ENCODE peak calls at places on chromosomes 1 and 21, in nine cellular contexts. Q, F, G, J, S, P, U, W and X are unnamed samples.

GRCh38 chr1:17565551-17565971 is 26.1 kb downstream of the ARHGEF10L start:
- DNase-seq in S (no peak), G (no peak), F (no peak), W (no peak), Q (no peak), J (no peak), U (no peak), P (no peak), X (no peak)

GRCh38 chr1:42756956-42757891 is 9.6 kb downstream of the P3H1 start:
- DNase-seq in S (no peak), F (no peak), G (peak), J (peak), P (peak), U (peak), Q (peak), W (no peak), X (peak)

GRCh38 chr1:156524985-156525590 is 24.5 kb upstream of the MEF2D start:
- DNase-seq in J (no peak), U (no peak), W (no peak), G (no peak), Q (no peak), P (peak), F (no peak), S (no peak), X (no peak)

GRCh38 chr1:219808790-219809189 is 119.6 kb downstream of the SLC30A10 start:
- DNase-seq in F (no peak), Q (no peak), J (no peak), W (no peak), U (no peak), P (no peak), G (no peak), S (no peak), X (no peak)

GRCh38 chr1:46522184-46522968 is 29.1 kb downstream of the KNCN start:
- DNase-seq in U (peak), F (peak), G (no peak), P (no peak), S (peak), W (no peak), Q (no peak), J (no peak), X (peak)

GRCh38 chr21:34132202-34132601 is 58.8 kb downstream of the MRPS6 start:
- DNase-seq in G (no peak), Q (no peak), U (no peak), S (peak), W (no peak), P (no peak), J (no peak), F (no peak), X (no peak)

GRCh38 chr1:4965346-4965726 is 310.9 kb downstream of the AJAP1 start:
- DNase-seq in F (no peak), Q (no peak), W (no peak), S (no peak), G (no peak), P (no peak), J (no peak), U (no peak), X (no peak)

GRCh38 chr1:55212349-55213028 is 2.7 kb downstream of the USP24 start:
- DNase-seq in J (no peak), W (no peak), S (no peak), G (no peak), Q (no peak), F (no peak), P (peak), U (no peak), X (no peak)

GRCh38 chr1:88701275-88701674 is 17.2 kb downstream of the PKN2 start:
- DNase-seq in F (no peak), U (no peak), J (no peak), Q (no peak), P (peak), S (no peak), W (no peak), G (no peak), X (no peak)

GRCh38 chr21:44785620-44786344 is 15.8 kb downstream of the UBE2G2 start:
- DNase-seq in J (no peak), G (no peak), P (no peak), W (no peak), Q (no peak), U (no peak), S (no peak), F (no peak), X (no peak)

GRCh38 chr1:203590559-203590958 is 36.1 kb upstream of the ATP2B4 start:
- DNase-seq in F (peak), U (no peak), W (no peak), S (no peak), G (no peak), Q (no peak), P (no peak), J (no peak), X (no peak)

GRCh38 chr1:218640213-218640612 is 295.1 kb downstream of the TGFB2 start:
- DNase-seq in F (no peak), W (no peak), P (no peak), Q (no peak), S (no peak), G (no peak), J (no peak), U (no peak), X (no peak)

GRCh38 chr1:76054357-76054756 is 20.2 kb upstream of the ST6GALNAC3 start:
- DNase-seq in P (no peak), G (no peak), S (no peak), F (no peak), J (no peak), U (no peak), Q (no peak), W (no peak), X (no peak)

GRCh38 chr1:31007462-31007991 is 58.0 kb downstream of the PUM1 start:
- DNase-seq in W (no peak), S (no peak), Q (no peak), J (no peak), P (no peak), F (peak), G (peak), U (no peak), X (no peak)

GRCh38 chr21:39175154-39175553 is 8.1 kb downstream of the PSMG1 start:
- DNase-seq in G (no peak), W (no peak), J (peak), P (peak), S (no peak), F (no peak), Q (no peak), U (no peak), X (no peak)

GRCh38 chr1:243482237-243483022 is 226.6 kb downstream of the SDCCAG8 start:
- DNase-seq in Q (no peak), U (no peak), F (no peak), W (no peak), G (no peak), J (no peak), P (no peak), S (no peak), X (no peak)

GRCh38 chr1:170537798-170538503 is 6.0 kb downstream of the GORAB start:
- DNase-seq in Q (peak), J (no peak), S (no peak), W (no peak), P (no peak), F (no peak), G (no peak), U (no peak), X (no peak)

GRCh38 chr1:101295212-101295611 is 58.4 kb downstream of the S1PR1 start:
- DNase-seq in G (no peak), U (no peak), S (no peak), P (no peak), J (no peak), F (no peak), W (no peak), Q (no peak), X (no peak)

GRCh38 chr1:115973154-115973553 is 3.2 kb upstream of the SLC22A15 start:
- DNase-seq in W (no peak), G (no peak), F (no peak), S (no peak), U (no peak), P (no peak), Q (no peak), J (no peak), X (no peak)

GRCh38 chr21:42079939-42080787 is 9.0 kb downstream of the UMODL1 start:
- DNase-seq in W (no peak), G (no peak), F (peak), Q (no peak), S (no peak), U (no peak), J (no peak), P (no peak), X (no peak)

GRCh38 chr1:146036241-146036989 is 14.9 kb upstream of the HJV start:
- DNase-seq in U (no peak), Q (peak), F (no peak), G (no peak), P (peak), S (no peak), J (no peak), W (no peak), X (no peak)

GRCh38 chr1:36910886-36911540 is 123.3 kb downstream of the GRIK3 start:
- DNase-seq in F (no peak), Q (no peak), G (no peak), W (no peak), J (no peak), U (no peak), P (no peak), S (no peak), X (no peak)

GRCh38 chr1:36905941-36906340 is 128.4 kb downstream of the GRIK3 start:
- DNase-seq in G (no peak), W (no peak), S (no peak), F (no peak), U (no peak), J (no peak), P (no peak), Q (no peak), X (no peak)

GRCh38 chr1:36910281-36910725 is 124.0 kb downstream of the GRIK3 start:
- DNase-seq in W (no peak), G (no peak), S (no peak), P (peak), Q (no peak), J (no peak), U (no peak), F (no peak), X (no peak)

GRCh38 chr1:36906555-36906954 is 127.8 kb downstream of the GRIK3 start:
- DNase-seq in U (no peak), P (no peak), F (no peak), J (no peak), G (no peak), W (no peak), Q (no peak), S (no peak), X (no peak)

DNA sequence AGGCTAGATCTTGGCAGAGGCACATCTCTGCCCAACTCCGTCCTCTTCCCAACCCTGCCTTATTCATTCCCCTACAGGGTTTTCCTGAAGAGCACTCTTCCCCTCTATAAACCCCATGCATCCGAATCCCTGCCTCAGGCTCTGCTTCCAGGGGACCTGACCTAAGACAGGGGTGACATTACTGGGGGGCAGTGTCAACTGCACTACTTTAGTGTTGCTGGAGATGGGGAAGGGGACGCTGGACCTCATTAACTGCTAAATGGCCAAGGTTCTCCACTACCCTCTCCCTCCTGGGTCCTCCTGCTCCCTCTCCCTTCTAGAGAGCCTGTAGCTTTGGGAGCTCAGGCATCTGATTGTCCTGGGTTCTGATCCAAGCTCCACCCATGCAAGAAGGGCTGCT is 126.2 kb downstream of the GRIK3 start:
- DNase-seq in G (no peak), Q (no peak), F (no peak), S (no peak), U (no peak), J (no peak), W (no peak), P (no peak), X (no peak)
- H3K27ac ChIP-seq in G (no peak), Q (no peak), F (no peak), S (no peak), U (no peak), J (no peak), W (no peak), P (no peak), X (no peak)

DNA sequence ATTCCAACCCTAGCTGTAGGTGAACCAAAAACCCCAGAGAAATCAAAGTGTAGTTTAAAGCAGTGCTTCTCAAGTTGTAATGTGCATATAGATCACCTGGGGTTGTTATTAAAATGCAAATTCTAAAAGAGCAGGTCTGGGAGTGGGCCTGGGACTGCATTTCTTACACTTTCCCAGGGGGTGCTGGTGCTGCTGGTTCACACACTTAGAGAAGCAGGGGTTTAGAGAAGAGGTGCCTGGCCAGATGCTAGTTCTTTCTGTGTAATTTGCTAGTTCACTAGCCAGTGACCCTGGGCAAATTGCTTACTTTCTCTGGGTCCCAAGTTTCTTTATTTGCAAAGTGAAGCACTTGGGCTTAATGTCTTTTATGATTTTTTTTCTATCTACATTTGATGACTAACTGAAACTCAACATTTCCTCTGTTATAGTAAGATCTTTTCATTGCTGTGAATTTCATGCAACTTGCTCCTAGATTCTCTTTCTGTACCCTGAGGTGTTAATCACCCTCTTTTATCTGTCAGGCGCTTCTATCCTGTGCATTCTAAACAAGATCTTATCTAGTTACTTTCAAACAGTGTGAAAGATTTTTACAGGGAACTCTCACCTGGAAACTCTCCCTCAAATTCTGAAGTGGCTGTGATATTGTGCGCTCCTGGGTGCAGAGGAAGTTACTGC is 141.9 kb upstream of the UBE2U start:
- DNase-seq in Q (no peak), P (no peak), G (no peak), W (no peak), U (no peak), S (no peak), F (no peak), J (no peak), X (no peak)
- H3K27ac ChIP-seq in Q (no peak), P (no peak), G (no peak), W (no peak), U (no peak), S (no peak), F (no peak), J (no peak), X (no peak)

DNA sequence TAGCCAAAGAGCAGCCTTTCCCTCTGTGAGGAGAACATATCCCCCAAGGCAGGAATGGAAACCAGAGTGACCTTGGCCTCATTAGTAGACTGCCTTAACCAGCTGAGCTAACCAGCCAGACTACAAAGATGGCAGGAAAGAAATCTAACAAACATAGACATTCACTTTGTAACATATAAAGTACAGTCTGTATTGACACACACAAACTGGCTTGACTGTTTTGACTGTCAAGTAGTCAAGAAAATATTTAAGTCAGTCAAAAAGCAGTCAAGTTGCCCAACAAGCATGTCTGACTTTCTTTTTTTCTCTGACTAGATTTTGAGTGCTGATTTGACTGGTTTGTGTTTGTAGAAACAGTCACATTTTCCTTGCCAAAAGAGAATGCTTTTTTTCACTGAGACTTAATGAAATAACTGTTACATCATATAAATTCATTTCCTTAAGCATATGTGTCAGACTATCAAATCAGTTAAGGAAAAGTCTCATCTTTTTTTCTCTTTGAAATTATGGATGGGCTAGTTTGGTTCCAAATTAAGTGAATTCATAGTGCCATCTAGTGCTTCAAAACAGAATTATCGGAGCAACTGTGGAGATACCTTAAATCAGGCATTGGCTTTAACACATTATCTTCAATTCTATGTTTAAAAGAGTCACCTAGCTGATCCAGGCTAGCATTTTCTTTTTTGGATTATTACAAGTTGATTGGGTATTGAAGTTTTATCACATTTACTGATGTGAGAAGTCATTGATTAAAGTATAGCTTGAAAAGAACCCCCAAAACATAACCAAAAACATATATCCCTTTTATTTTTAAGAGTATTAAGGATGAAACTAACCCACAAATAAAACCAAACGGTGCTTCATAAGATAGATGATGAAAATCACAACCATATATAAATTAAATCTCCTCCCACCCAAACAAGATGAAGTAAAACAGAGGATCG is 75.0 kb downstream of the ATP6V1G3 start:
- DNase-seq in P (peak), U (no peak), S (no peak), Q (peak), F (no peak), G (peak), J (peak), W (no peak), X (no peak)
- H3K27ac ChIP-seq in P (no peak), U (no peak), S (no peak), Q (no peak), F (no peak), G (no peak), J (no peak), W (no peak), X (no peak)

DNA sequence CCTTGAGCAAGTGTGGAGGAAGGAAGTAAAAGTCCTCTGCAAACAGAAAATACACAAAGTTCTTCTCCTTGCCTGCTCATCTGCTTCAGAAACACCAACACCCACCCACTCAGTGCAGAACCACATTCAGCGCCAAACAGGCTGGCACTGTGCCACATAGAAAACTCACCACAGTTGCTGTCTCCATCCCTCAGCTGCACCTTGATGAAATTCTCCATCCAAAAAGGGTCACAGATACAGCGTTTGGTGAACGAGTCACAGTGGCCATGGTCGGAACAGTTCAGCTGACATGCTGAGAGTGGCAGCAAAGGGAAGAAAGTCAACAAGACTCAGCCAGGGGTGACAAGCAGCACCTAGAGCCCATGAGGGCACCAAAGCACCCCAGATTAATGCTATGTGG is 114.5 kb downstream of the KIAA0319L start:
- DNase-seq in Q (no peak), S (no peak), P (no peak), J (no peak), U (no peak), W (no peak), G (no peak), F (no peak), X (no peak)
- H3K27ac ChIP-seq in Q (no peak), S (no peak), P (no peak), J (no peak), U (no peak), W (no peak), G (no peak), F (no peak), X (no peak)

GRCh38 chr1:210882414-210883221 is 251.3 kb downstream of the KCNH1 start:
- DNase-seq in W (no peak), F (peak), G (no peak), J (no peak), Q (no peak), P (no peak), S (no peak), U (no peak), X (no peak)
- H3K27ac ChIP-seq in W (no peak), F (peak), G (peak), J (no peak), Q (no peak), P (no peak), S (no peak), U (no peak), X (no peak)

GRCh38 chr1:10216148-10216749 is 5.9 kb downstream of the KIF1B start:
- DNase-seq in W (no peak), Q (no peak), G (no peak), F (no peak), U (no peak), P (no peak), J (no peak), S (no peak), X (no peak)
- H3K27ac ChIP-seq in W (peak), Q (no peak), G (no peak), F (no peak), U (no peak), P (no peak), J (no peak), S (peak), X (no peak)

GRCh38 chr1:69649383-69649782 is 81.7 kb downstream of the LRRC7 start:
- DNase-seq in Q (no peak), J (no peak), U (no peak), P (no peak), W (no peak), S (no peak), G (no peak), F (no peak), X (no peak)

GRCh38 chr1:69645477-69645876 is 77.8 kb downstream of the LRRC7 start:
- DNase-seq in P (no peak), W (no peak), F (no peak), J (no peak), U (no peak), G (no peak), Q (no peak), S (no peak), X (no peak)

GRCh38 chr1:69651656-69652055 is 83.9 kb downstream of the LRRC7 start:
- DNase-seq in G (no peak), U (no peak), F (no peak), W (no peak), J (no peak), Q (no peak), P (no peak), S (no peak), X (no peak)

DNA sequence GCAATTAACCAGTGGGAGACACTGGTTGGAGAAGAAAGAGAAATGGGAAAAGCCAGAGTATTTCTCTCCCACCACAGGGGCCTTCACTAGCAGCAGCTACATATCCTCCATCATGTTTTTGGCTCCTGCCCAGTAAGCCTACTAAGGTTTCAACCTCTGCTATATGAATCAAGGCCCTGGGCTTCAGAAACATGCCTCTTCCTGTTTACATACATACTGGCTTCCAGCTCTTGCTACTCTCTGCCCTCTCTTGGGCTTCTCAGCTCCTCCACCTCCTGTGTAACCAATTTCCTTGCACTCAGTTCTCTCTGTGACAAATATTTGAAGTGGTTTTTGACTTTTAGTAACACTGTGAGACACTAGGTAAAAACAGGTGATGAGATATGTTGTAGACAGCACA is 80.8 kb downstream of the LRRC7 start:
- DNase-seq in P (no peak), U (no peak), S (no peak), G (no peak), W (no peak), F (no peak), J (no peak), Q (no peak), X (no peak)
- H3K27ac ChIP-seq in P (no peak), U (no peak), S (no peak), G (no peak), W (no peak), F (no peak), J (no peak), Q (no peak), X (no peak)

DNA sequence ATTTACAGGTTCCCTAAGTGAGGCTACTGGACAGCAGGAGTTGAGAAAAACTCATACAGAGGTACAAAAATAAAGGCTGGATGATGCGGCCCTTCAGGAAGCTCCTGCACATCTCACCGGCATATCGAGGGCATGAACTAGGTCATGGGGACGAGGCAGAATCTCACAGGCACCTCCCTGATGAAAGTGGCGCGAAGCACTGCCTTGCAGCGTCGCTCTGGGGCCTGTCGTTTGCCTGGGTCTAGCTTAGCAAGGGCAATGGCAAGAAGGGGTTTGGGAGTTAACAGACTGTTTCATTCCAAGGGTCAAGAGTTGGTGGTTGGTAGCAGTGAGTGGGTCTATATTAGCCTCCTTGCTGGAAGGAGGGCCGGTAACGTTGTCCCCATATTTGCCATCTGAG is 103.5 kb upstream of the IRF2BP2 start:
- DNase-seq in W (no peak), P (no peak), Q (no peak), U (no peak), F (peak), S (no peak), G (no peak), J (no peak), X (no peak)
- H3K27ac ChIP-seq in W (no peak), P (no peak), Q (peak), U (no peak), F (no peak), S (peak), G (no peak), J (no peak), X (no peak)